ENCODE peak calls at places on chromosomes 3 and 15, in seven cellular contexts. B is adrenal gland; G is Ammon's horn; Y is NT2/D1; W is iris pigment epithelial cell; O is naive thymus-derived CD4-positive, alpha-beta T cell; V is transverse colon. U is an unnamed sample.
A peak's percentile ranks its signal among the peaks of the same experiment; 100 is the strongest.

GRCh38 chr3:154981201-154981600 is 98.9 kb upstream of the MME start:
- DNase-seq in B (no peak), G (no peak), Y (no peak), W (no peak), O (no peak), V (no peak), U (no peak)

GRCh38 chr3:116064646-116065045 is 380.6 kb downstream of the LSAMP start:
- DNase-seq in B (no peak), G (no peak), Y (no peak), W (peak; percentile 15), O (no peak), V (no peak), U (no peak)

GRCh38 chr3:141875893-141876380 is 506 bp upstream of the ATP1B3 start:
- DNase-seq in B (peak; percentile 70), G (peak; percentile 58), Y (no peak), W (peak; percentile 36), O (no peak), V (peak; percentile 73), U (peak; percentile 85)

GRCh38 chr3:183081459-183082183 is 17.7 kb downstream of the MCCC1 start:
- DNase-seq in B (no peak), G (no peak), Y (no peak), W (no peak), O (no peak), V (no peak), U (no peak)

GRCh38 chr3:120642368-120642948 is 39.6 kb downstream of the HGD start:
- DNase-seq in B (no peak), G (no peak), Y (no peak), W (peak; percentile 85), O (no peak), V (no peak), U (no peak)

GRCh38 chr15:29398907-29399306 is 129.3 kb upstream of the NSMCE3 start:
- DNase-seq in B (no peak), G (no peak), Y (no peak), W (no peak), O (no peak), V (no peak), U (no peak)

GRCh38 chr3:30426319-30426993 is 179.9 kb upstream of the TGFBR2 start:
- DNase-seq in B (peak; percentile 34), G (peak; percentile 41), Y (no peak), W (peak; percentile 93), O (no peak), V (peak; percentile 27), U (peak; percentile 72)

GRCh38 chr3:87336761-87337160 is 60.4 kb upstream of the POU1F1 start:
- DNase-seq in B (no peak), G (no peak), Y (no peak), W (peak; percentile 17), O (no peak), V (no peak), U (no peak)

GRCh38 chr3:157857461-157857860 is 248.8 kb downstream of the SHOX2 start:
- DNase-seq in B (no peak), G (no peak), Y (no peak), W (no peak), O (no peak), V (no peak), U (no peak)

GRCh38 chr3:100268156-100268555 is 7.4 kb downstream of the TBC1D23 start:
- DNase-seq in B (no peak), G (no peak), Y (no peak), W (peak; percentile 8), O (no peak), V (no peak), U (no peak)

GRCh38 chr15:89998141-89998661 is 2.9 kb upstream of the ZNF710 start:
- DNase-seq in B (peak; percentile 37), G (no peak), Y (no peak), W (peak; percentile 72), O (no peak), V (no peak), U (no peak)

GRCh38 chr3:134709563-134710312 is 58.9 kb upstream of the KY start:
- DNase-seq in B (peak; percentile 8), G (no peak), Y (no peak), W (no peak), O (no peak), V (no peak), U (peak; percentile 62)

GRCh38 chr3:30034246-30034991 is 572.0 kb upstream of the TGFBR2 start:
- DNase-seq in B (no peak), G (no peak), Y (no peak), W (peak; percentile 20), O (no peak), V (no peak), U (no peak)

GRCh38 chr3:64417816-64418215 is 192.6 kb upstream of the PRICKLE2 start:
- DNase-seq in B (no peak), G (no peak), Y (peak; percentile 52), W (peak; percentile 87), O (no peak), V (no peak), U (no peak)

GRCh38 chr3:45838466-45838865 is 3.5 kb downstream of the LZTFL1 start:
- DNase-seq in B (no peak), G (no peak), Y (no peak), W (no peak), O (no peak), V (no peak), U (no peak)

U was measured in right cardiac atrium.